ENCODE peak calls at places on chromosomes 11 and 22, in four cellular contexts. X is GM12878, I is HepG2, D is K562. A is an unnamed sample.

GRCh38 chr11:103013426-103013825 is 57.9 kb upstream of the MMP13 start:
- DNase-seq in D (no peak), X (no peak), I (no peak), A (no peak)

GRCh38 chr22:31893460-31893859 is 50.9 kb upstream of the YWHAH start:
- DNase-seq in I (peak), X (no peak), D (no peak), A (no peak)

GRCh38 chr11:78652866-78653265 is 78.2 kb upstream of the NARS2 start:
- DNase-seq in I (no peak), X (no peak), D (no peak), A (no peak)

GRCh38 chr11:131885371-131885770 is 515.0 kb downstream of the NTM start:
- DNase-seq in D (no peak), X (no peak), I (no peak), A (no peak)

GRCh38 chr11:44793350-44794090 is 66.8 kb downstream of the TSPAN18 start:
- DNase-seq in X (no peak), I (no peak), D (peak), A (no peak)

GRCh38 chr11:35039076-35039475 is 99.9 kb upstream of the CD44 start:
- DNase-seq in D (no peak), X (no peak), I (no peak), A (no peak)

GRCh38 chr11:102780491-102780918 is at the start of gene MMP10:
- DNase-seq in D (no peak), X (no peak), I (peak), A (peak)

GRCh38 chr11:63939351-63939920 is 634 bp downstream of the NAA40 start:
- DNase-seq in I (no peak), D (peak), X (no peak), A (no peak)

GRCh38 chr22:40450651-40451050 is 80.3 kb downstream of the SGSM3 start:
- DNase-seq in X (no peak), D (no peak), I (no peak), A (no peak)

GRCh38 chr11:44990665-44991064 is 40.0 kb upstream of the TP53I11 start:
- DNase-seq in X (no peak), D (no peak), I (no peak), A (no peak)

GRCh38 chr11:63641727-63642126 is 27.5 kb upstream of the PLAAT3 start:
- DNase-seq in X (no peak), I (no peak), D (no peak), A (no peak)

GRCh38 chr11:113806403-113806802 is 26.8 kb downstream of the CLDN25 start:
- DNase-seq in X (no peak), D (peak), I (peak), A (peak)

GRCh38 chr22:24486501-24486921 is 8.6 kb upstream of the UPB1 start:
- DNase-seq in X (no peak), I (peak), D (no peak), A (no peak)
- TF ChIP-seq POLR2AphosphoS2 in X (no peak), I (no peak), D (no peak), A (no peak)

GRCh38 chr11:70873736-70874412 is 378.5 kb downstream of the SHANK2 start:
- DNase-seq in X (no peak), I (no peak), D (no peak), A (no peak)
- TF ChIP-seq HDAC2 in X (no peak), I (no peak), D (no peak), A (no peak)

GRCh38 chr11:1392561-1392960 is 2.8 kb downstream of the BRSK2 start:
- DNase-seq in X (no peak), D (no peak), I (no peak), A (no peak)
- TF ChIP-seq CHD4 in X (no peak), D (no peak), I (no peak), A (no peak)

GRCh38 chr22:41875531-41876242 is 39.2 kb downstream of the SHISA8 start:
- DNase-seq in I (no peak), X (no peak), D (no peak), A (no peak)

GRCh38 chr22:41874090-41874489 is 40.8 kb downstream of the SHISA8 start:
- DNase-seq in I (no peak), X (no peak), D (no peak), A (no peak)

GRCh38 chr22:41870786-41871185 is 37.9 kb downstream of the SREBF2 start:
- DNase-seq in X (no peak), D (no peak), I (no peak), A (no peak)

GRCh38 chr22:41876275-41876674 is 38.6 kb downstream of the SHISA8 start:
- DNase-seq in I (no peak), D (no peak), X (no peak), A (no peak)

GRCh38 chr22:41873391-41873790 is 40.5 kb downstream of the SREBF2 start:
- DNase-seq in I (no peak), D (no peak), X (no peak), A (no peak)
- TF ChIP-seq POLR2AphosphoS2 in I (no peak), D (no peak), X (no peak), A (no peak)

DNA sequence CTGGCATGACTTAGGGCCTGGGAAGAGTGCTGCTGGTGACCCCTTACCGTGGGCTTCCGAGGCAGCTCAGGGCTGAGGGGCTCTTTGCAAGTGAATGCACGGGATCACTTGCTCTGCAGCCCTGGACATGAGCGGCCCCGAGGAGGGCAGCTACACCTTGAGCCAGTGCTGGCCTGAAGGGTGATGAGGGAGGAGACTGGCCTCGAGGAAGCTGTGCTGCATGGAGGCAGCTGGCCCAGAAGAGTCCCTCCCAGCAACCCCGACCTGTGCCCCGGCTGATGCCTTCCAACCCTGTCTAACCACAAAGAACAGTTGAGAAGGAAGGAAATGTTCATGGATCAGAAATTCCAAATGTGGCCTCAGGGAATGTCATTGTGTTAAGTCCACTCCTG is 45.2 kb downstream of the TBX1 start:
- DNase-seq in D (no peak), I (no peak), X (no peak), A (no peak)
- TF ChIP-seq HDAC2 in D (no peak), I (no peak), X (no peak), A (no peak)

GRCh38 chr11:134046681-134047449 is 22.0 kb upstream of the JAM3 start:
- DNase-seq in X (no peak), I (no peak), D (no peak), A (no peak)

GRCh38 chr11:134045799-134046635 is 22.9 kb upstream of the JAM3 start:
- DNase-seq in X (no peak), D (no peak), I (no peak), A (no peak)

GRCh38 chr11:134049303-134049702 is 19.6 kb upstream of the JAM3 start:
- DNase-seq in I (no peak), X (no peak), D (no peak), A (no peak)

GRCh38 chr11:134048028-134048427 is 20.8 kb upstream of the JAM3 start:
- DNase-seq in X (no peak), D (no peak), I (no peak), A (no peak)

DNA sequence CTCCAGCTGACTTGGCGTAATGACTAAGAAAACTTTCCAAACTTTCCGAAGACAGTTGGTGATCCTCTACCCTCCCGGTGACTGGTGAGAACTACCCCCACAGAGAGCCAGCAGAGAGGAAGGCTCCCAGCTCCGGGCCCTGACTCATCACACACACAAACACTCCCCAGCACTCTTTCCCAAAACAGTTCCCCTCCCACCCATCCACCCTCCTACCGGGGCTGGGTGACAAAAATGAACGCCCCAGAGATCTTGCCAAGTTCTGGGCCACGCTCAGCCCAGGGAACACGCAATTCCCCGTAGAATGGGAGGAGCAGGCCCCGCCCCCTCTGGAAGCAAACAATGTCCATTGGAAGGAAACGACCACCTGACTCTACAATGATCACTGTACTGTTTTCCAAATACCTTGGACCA is 21.3 kb upstream of the JAM3 start:
- DNase-seq in D (no peak), I (no peak), X (no peak), A (no peak)
- TF ChIP-seq CHD4 in D (no peak), I (no peak), X (no peak), A (no peak)

DNA sequence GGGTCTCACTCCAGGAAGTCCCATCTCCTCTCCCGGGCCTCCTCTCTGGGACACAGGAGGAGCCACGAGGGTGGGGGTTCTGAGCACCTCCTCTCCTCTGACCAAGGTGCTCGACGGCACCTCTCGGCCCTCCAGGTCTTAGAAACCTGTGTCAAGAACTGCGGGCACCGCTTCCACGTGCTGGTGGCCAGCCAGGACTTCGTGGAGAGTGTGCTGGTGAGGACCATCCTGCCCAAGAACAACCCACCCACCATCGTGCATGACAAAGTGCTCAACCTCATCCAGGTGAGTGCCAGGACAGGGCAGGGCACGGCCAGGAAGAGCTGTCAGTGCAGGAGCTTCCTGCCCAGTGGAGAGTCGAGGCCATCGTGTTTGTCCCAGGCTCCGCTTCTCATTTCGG is 23.2 kb downstream of the TOM1 start:
- DNase-seq in I (no peak), X (no peak), D (no peak), A (no peak)
- TF ChIP-seq POLR2AphosphoS2 in I (no peak), X (no peak), D (no peak), A (no peak)

GRCh38 chr22:46971141-46971775 is 208.8 kb downstream of the TBC1D22A start:
- DNase-seq in I (no peak), D (no peak), X (no peak), A (no peak)
- TF ChIP-seq HDAC2 in I (no peak), D (no peak), X (no peak), A (no peak)

GRCh38 chr11:91299980-91300379 is 924.6 kb upstream of the FAT3 start:
- DNase-seq in I (no peak), D (no peak), X (peak), A (no peak)
- TF ChIP-seq CHD4 in I (no peak), D (no peak), X (no peak), A (no peak)

GRCh38 chr11:73716153-73717056 is 44.5 kb downstream of the RAB6A start:
- DNase-seq in X (no peak), I (peak), D (no peak), A (no peak)
- TF ChIP-seq POLR2AphosphoS2 in X (no peak), I (no peak), D (no peak), A (no peak)

A was measured in A549.